ENCODE peak calls at places on chromosomes 16 and 17, in five cellular contexts. H, P, E, I and Z are unnamed samples.

GRCh38 chr17:68182940-68183551 is 64.8 kb upstream of the AMZ2 start:
- DNase-seq in H (no peak), P (peak), E (peak), I (no peak), Z (peak)

GRCh38 chr17:77844681-77845080 is 113.8 kb upstream of the TNRC6C start:
- DNase-seq in H (no peak), P (no peak), E (no peak), I (no peak), Z (peak)

GRCh38 chr17:45315583-45316270 is 1.1 kb downstream of the MAP3K14 start:
- DNase-seq in H (no peak), P (no peak), E (no peak), I (no peak), Z (no peak)

GRCh38 chr17:28760987-28761562 is 17.3 kb downstream of the TRAF4 start:
- DNase-seq in H (peak), P (peak), E (no peak), I (no peak), Z (peak)

GRCh38 chr17:64146418-64147109 is 16.6 kb upstream of the ERN1 start:
- DNase-seq in H (peak), P (peak), E (no peak), I (no peak), Z (peak)

GRCh38 chr16:29943846-29944669 is 17.8 kb upstream of the TMEM219 start:
- DNase-seq in H (no peak), P (peak), E (peak), I (no peak), Z (no peak)

GRCh38 chr17:82407255-82407654 is 10.9 kb upstream of the HEXD start:
- DNase-seq in H (no peak), P (no peak), E (no peak), I (no peak), Z (no peak)

GRCh38 chr16:9593440-9593839 is 502.0 kb downstream of the HAPSTR1 start:
- DNase-seq in H (no peak), P (no peak), E (no peak), I (no peak), Z (no peak)

GRCh38 chr16:85029413-85029794 is 1.8 kb downstream of the KIAA0513 start:
- DNase-seq in H (no peak), P (peak), E (no peak), I (no peak), Z (no peak)

GRCh38 chr17:50660042-50660886 is 25.6 kb downstream of the ABCC3 start:
- DNase-seq in H (no peak), P (peak), E (no peak), I (no peak), Z (no peak)

GRCh38 chr17:65855245-65855644 is 293.8 kb upstream of the AXIN2 start:
- DNase-seq in H (no peak), P (no peak), E (peak), I (peak), Z (no peak)

GRCh38 chr16:87487361-87487924 is 5.4 kb downstream of the ZCCHC14 start:
- DNase-seq in H (no peak), P (peak), E (peak), I (peak), Z (no peak)

GRCh38 chr17:8122923-8123694 is 797 bp downstream of the HES7 start:
- DNase-seq in H (no peak), P (no peak), E (no peak), I (no peak), Z (no peak)

GRCh38 chr17:49522329-49522890 is 27.3 kb downstream of the NGFR start:
- DNase-seq in H (peak), P (no peak), E (no peak), I (no peak), Z (peak)

GRCh38 chr16:79707867-79708266 is 107.3 kb upstream of the MAF start:
- DNase-seq in H (no peak), P (peak), E (no peak), I (no peak), Z (no peak)

GRCh38 chr16:23899869-23900268 is 64.1 kb downstream of the PRKCB start:
- DNase-seq in H (no peak), P (no peak), E (no peak), I (no peak), Z (no peak)

GRCh38 chr17:11880714-11881113 is 116.6 kb downstream of the ZNF18 start:
- DNase-seq in H (no peak), P (peak), E (peak), I (no peak), Z (no peak)

GRCh38 chr16:85301171-85301690 is 189.0 kb upstream of the CIBAR2 start:
- DNase-seq in H (no peak), P (no peak), E (no peak), I (no peak), Z (no peak)

GRCh38 chr17:29663155-29663554 is 40.4 kb upstream of the CORO6 start:
- DNase-seq in H (no peak), P (no peak), E (no peak), I (no peak), Z (no peak)

GRCh38 chr17:48483471-48484131 is 47.2 kb downstream of the HOXB1 start:
- DNase-seq in H (no peak), P (peak), E (peak), I (no peak), Z (no peak)

GRCh38 chr17:77543779-77544178 is 403.0 kb downstream of the SEC14L1 start:
- DNase-seq in H (no peak), P (peak), E (no peak), I (no peak), Z (no peak)

GRCh38 chr17:53722407-53722806 is 100.3 kb upstream of the KIF2B start:
- DNase-seq in H (no peak), P (no peak), E (no peak), I (peak), Z (no peak)

GRCh38 chr17:53822764-53823163 is at the start of gene KIF2B:
- DNase-seq in H (no peak), P (no peak), E (no peak), I (no peak), Z (no peak)

GRCh38 chr17:26818736-26819135 is 475.2 kb upstream of the WSB1 start:
- DNase-seq in H (no peak), P (no peak), E (peak), I (peak), Z (no peak)

GRCh38 chr17:29671661-29672060 is 48.9 kb upstream of the CORO6 start:
- DNase-seq in H (no peak), P (no peak), E (no peak), I (no peak), Z (no peak)

GRCh38 chr16:77306050-77306616 is 106.9 kb downstream of the SYCE1L start:
- DNase-seq in H (no peak), P (no peak), E (no peak), I (no peak), Z (no peak)

GRCh38 chr17:27871407-27871806 is 21.8 kb downstream of the LYRM9 start:
- DNase-seq in H (no peak), P (peak), E (no peak), I (no peak), Z (no peak)

GRCh38 chr16:47034455-47034854 is 61.0 kb upstream of the DNAJA2 start:
- DNase-seq in H (no peak), P (no peak), E (no peak), I (no peak), Z (peak)

GRCh38 chr17:40921026-40921425 is 16.4 kb downstream of the KRT23 start:
- DNase-seq in H (no peak), P (no peak), E (no peak), I (no peak), Z (no peak)

GRCh38 chr16:56726283-56726682 is 3.6 kb upstream of the NUP93 start:
- DNase-seq in H (no peak), P (no peak), E (no peak), I (no peak), Z (no peak)

GRCh38 chr17:63774141-63774981 is at the start of gene DDX42:
- DNase-seq in H (peak), P (peak), E (no peak), I (no peak), Z (peak)

GRCh38 chr17:9768381-9768934 is 22.9 kb downstream of the DHRS7C start:
- DNase-seq in H (no peak), P (no peak), E (peak), I (no peak), Z (no peak)

GRCh38 chr17:65801513-65801912 is 240.1 kb upstream of the AXIN2 start:
- DNase-seq in H (no peak), P (no peak), E (no peak), I (no peak), Z (no peak)

GRCh38 chr17:59846391-59847165 is 46.2 kb downstream of the TUBD1 start:
- DNase-seq in H (no peak), P (peak), E (peak), I (no peak), Z (no peak)

GRCh38 chr17:38559880-38560230 is 45.9 kb downstream of the SRCIN1 start:
- DNase-seq in H (no peak), P (no peak), E (no peak), I (no peak), Z (no peak)

GRCh38 chr17:38557395-38557794 is 48.4 kb downstream of the SRCIN1 start:
- DNase-seq in H (no peak), P (no peak), E (no peak), I (no peak), Z (no peak)

GRCh38 chr17:38559025-38559879 is 46.5 kb downstream of the SRCIN1 start:
- DNase-seq in H (peak), P (peak), E (peak), I (peak), Z (peak)

GRCh38 chr17:38557836-38558750 is 47.7 kb downstream of the SRCIN1 start:
- DNase-seq in H (peak), P (peak), E (peak), I (peak), Z (peak)

DNA sequence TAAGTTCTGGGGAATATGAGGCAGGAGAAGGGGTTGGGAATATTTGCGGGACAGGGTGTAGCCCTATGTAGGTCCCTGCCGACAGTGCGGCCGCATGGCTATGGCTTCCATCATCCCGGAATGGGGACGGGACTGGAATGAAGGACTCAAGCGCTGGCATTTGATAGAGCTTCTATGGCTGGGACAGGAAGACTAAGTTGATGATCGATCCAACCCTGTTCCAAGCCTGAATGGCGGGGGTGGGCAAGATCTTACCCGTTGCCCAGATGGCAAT is 47.1 kb downstream of the SRCIN1 start:
- DNase-seq in H (no peak), P (no peak), E (no peak), I (no peak), Z (no peak)
- H3K4me3 ChIP-seq in H (peak), P (no peak), E (peak), I (peak), Z (peak)

GRCh38 chr16:20867585-20867984 is 32.6 kb downstream of the DCUN1D3 start:
- DNase-seq in H (no peak), P (no peak), E (no peak), I (no peak), Z (no peak)

GRCh38 chr16:20871258-20871657 is 28.9 kb downstream of the DCUN1D3 start:
- DNase-seq in H (no peak), P (no peak), E (no peak), I (no peak), Z (no peak)

GRCh38 chr16:20870122-20870521 is 30.0 kb downstream of the DCUN1D3 start:
- DNase-seq in H (no peak), P (no peak), E (no peak), I (no peak), Z (no peak)

GRCh38 chr16:20866792-20867191 is 33.4 kb downstream of the DCUN1D3 start:
- DNase-seq in H (no peak), P (no peak), E (no peak), I (no peak), Z (no peak)

DNA sequence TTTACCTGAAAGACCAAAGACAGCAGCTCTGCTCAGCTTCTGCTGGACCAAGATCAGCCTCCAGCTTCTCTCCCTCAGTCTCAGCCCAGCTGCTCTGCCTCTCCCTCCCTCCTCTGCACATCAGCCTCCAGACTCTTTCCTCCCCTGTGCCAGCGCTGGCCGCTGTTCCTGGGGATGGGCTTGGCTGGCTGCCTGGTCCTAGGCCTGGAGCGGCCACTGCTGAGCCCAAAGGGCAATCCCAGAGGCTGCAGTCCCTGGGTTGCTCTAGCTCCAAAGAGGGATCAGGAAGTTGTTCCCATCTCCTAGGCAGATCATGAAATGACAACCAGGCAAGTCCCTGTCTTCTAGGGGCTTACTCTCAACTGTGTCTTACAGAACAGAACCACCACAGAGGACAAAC is 31.3 kb downstream of the DCUN1D3 start:
- DNase-seq in H (peak), P (peak), E (no peak), I (no peak), Z (no peak)
- TF ChIP-seq POLR2AphosphoS5 in H (peak), P (peak), E (no peak), I (no peak), Z (peak)

GRCh38 chr17:43961954-43962353 is 8.2 kb upstream of the PYY start:
- DNase-seq in H (no peak), P (no peak), E (no peak), I (no peak), Z (no peak)

GRCh38 chr17:43967251-43967875 is 13.6 kb upstream of the PYY start:
- DNase-seq in H (no peak), P (no peak), E (no peak), I (no peak), Z (no peak)

GRCh38 chr17:43962479-43962878 is 8.7 kb upstream of the PYY start:
- DNase-seq in H (no peak), P (no peak), E (no peak), I (no peak), Z (peak)

GRCh38 chr17:43970366-43970765 is 16.6 kb upstream of the PYY start:
- DNase-seq in H (no peak), P (no peak), E (no peak), I (no peak), Z (no peak)

DNA sequence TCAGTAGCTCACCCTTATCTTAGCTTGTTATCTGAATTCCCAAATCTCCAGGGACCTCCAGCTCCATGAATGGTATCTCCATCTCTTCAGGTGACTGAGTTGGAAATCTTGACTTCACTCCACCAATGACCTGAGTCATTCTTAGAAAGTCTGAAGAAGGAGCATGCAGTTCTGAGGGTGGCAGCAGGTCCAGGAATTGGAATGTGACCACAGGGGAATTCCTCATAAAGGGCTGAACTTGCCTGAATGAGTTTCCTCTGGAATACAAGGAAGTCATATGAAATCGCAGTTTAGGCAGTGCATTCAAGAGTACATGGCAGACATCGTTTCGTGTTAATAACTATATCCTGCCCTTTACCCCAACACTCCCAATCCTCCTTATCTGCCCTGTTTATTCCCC is 12.5 kb upstream of the PYY start:
- DNase-seq in H (no peak), P (no peak), E (no peak), I (no peak), Z (no peak)
- TF ChIP-seq POLR2A in H (no peak), P (no peak), E (no peak), I (no peak), Z (no peak)

DNA sequence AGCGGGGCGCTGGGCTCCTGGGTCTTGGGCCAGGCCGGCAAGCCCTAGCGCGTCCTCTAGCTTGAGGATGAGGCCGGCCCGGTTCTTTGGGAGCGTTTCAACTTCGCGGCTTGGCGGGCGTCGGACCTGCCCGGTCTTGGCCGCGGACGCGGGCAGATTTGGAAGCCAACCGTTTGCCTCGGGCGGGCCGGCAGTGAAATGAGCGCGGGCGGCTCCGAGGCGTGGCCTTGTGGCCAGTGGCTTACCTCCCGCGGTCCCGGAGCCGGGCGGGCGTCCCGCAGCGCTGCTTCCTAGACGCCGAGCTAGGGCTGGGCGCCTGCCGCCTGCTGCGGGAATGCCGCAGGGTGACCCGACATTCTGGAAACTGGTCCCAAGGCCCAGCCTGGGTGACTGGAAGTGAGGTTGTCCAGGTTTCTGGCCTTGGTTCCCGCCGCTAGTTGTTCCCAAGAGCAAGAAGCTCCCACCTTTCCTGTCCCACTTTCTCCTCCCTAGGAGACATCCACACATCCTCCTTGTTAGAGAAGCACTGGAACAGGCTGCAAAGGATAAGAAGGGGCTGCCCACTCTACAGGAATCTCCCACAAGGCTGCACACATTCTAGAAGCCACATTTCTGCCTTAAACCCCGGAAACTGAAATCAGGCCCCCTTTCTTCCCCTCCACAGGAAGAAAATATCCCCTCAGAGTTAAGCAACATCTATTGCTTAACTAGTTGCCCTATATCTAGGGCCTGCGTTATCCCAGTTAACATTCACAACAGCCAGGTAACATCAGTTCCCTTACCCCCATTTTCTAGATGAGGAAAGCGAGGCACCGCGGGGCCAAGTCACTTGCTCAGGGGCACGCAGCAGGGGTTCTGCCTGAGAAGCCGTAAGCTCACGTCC is 4.5 kb upstream of the CBX8 start:
- DNase-seq in H (no peak), P (peak), E (peak), I (no peak), Z (no peak)
- H3K4me3 ChIP-seq in H (peak), P (no peak), E (peak), I (peak), Z (peak)

GRCh38 chr16:80784951-80785350 is 19.4 kb downstream of the CDYL2 start:
- DNase-seq in H (no peak), P (no peak), E (no peak), I (no peak), Z (no peak)
- TF ChIP-seq POLR2AphosphoS5 in H (no peak), P (no peak), E (no peak), I (no peak), Z (no peak)

DNA sequence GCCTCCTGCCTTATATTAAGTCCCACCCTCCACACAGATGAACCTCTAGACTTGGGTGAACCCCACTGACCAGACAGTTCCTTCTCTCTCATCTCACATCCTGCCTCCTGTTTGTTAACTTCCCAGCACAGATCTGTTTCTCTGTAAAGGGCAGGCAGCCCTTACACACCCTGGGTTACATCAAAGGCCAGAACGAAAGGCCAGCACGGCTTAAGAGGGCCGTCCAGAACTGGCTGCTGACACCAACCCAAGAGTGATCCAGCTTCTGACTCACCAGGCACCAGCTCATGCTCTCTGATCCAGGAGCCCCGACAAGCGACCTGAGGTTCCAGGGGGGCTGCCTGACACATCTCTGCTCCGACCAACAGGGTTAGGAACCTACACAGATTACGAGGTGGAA is 86.9 kb downstream of the MRM3 start:
- DNase-seq in H (no peak), P (peak), E (no peak), I (no peak), Z (no peak)
- TF ChIP-seq POLR2A in H (no peak), P (no peak), E (no peak), I (no peak), Z (no peak)